ENCODE peak calls at places on chromosomes 5 and 9, in nine cellular contexts. C is fibroblast of mammary gland, E is dorsolateral prefrontal cortex, G is B cell, A is BJ, F is cardiac fibroblast, M is lower leg skin, W is heart right ventricle, Z is PC-3. D is an unnamed sample.

GRCh38 chr9:121463026-121463827 is 36.4 kb downstream of the GGTA1 start:
- DNase-seq in E (no peak), G (peak; percentile 31), W (peak; percentile 73), A (no peak), F (peak; percentile 50), Z (peak; percentile 29), M (no peak), C (peak; percentile 51), D (peak; percentile 57)

GRCh38 chr5:1669276-1670155 is 130.1 kb downstream of the MRPL36 start:
- DNase-seq in G (no peak), Z (no peak), A (no peak), E (no peak), W (no peak), C (no peak), F (no peak), M (peak; percentile 7), D (no peak)

GRCh38 chr5:113022661-113023060 is 46.1 kb downstream of the DCP2 start:
- DNase-seq in G (no peak), M (no peak), Z (peak; percentile 58), W (no peak), F (no peak), C (no peak), A (no peak), E (no peak), D (no peak)

GRCh38 chr5:134708301-134708700 is 30.0 kb upstream of the CAMLG start:
- DNase-seq in M (no peak), C (no peak), W (no peak), A (no peak), F (peak; percentile 43), G (no peak), Z (no peak), E (no peak), D (no peak)

GRCh38 chr9:105309531-105309931 is 65.1 kb downstream of the SLC44A1 start:
- DNase-seq in C (no peak), E (no peak), F (no peak), Z (no peak), A (no peak), G (no peak), W (no peak), M (no peak), D (no peak)

GRCh38 chr5:115423051-115423450 is 121.5 kb downstream of the FEM1C start:
- DNase-seq in F (no peak), Z (peak; percentile 66), W (no peak), E (no peak), G (no peak), C (peak; percentile 70), M (no peak), A (no peak), D (no peak)

GRCh38 chr5:158647264-158647663 is 452.5 kb downstream of the EBF1 start:
- DNase-seq in E (no peak), C (no peak), W (no peak), A (no peak), G (no peak), F (no peak), M (no peak), Z (no peak), D (no peak)

GRCh38 chr5:134392301-134392700 is 19.4 kb downstream of the CDKN2AIPNL start:
- DNase-seq in G (no peak), C (no peak), E (no peak), F (no peak), Z (peak; percentile 69), M (no peak), W (no peak), A (no peak), D (no peak)

GRCh38 chr9:105054488-105054887 is 126.5 kb upstream of the ABCA1 start:
- DNase-seq in M (no peak), G (no peak), E (no peak), Z (peak; percentile 68), C (peak; percentile 97), W (no peak), F (peak; percentile 71), A (peak; percentile 55), D (no peak)

GRCh38 chr9:83503881-83504280 is 34.3 kb downstream of the FRMD3 start:
- DNase-seq in F (no peak), A (no peak), E (no peak), W (no peak), G (no peak), C (no peak), Z (no peak), M (no peak), D (no peak)

GRCh38 chr9:87581513-87581912 is 83.8 kb downstream of the DAPK1 start:
- DNase-seq in M (no peak), A (peak; percentile 10), E (no peak), Z (no peak), W (no peak), G (no peak), F (peak; percentile 76), C (peak; percentile 77), D (no peak)

GRCh38 chr9:87578625-87579024 is 81.0 kb downstream of the DAPK1 start:
- DNase-seq in F (peak; percentile 36), A (no peak), M (no peak), Z (no peak), G (no peak), E (no peak), C (no peak), W (no peak), D (no peak)

GRCh38 chr9:87579761-87580626 is 82.3 kb downstream of the DAPK1 start:
- DNase-seq in Z (no peak), A (no peak), M (no peak), F (no peak), G (no peak), W (no peak), C (no peak), E (no peak), D (no peak)

GRCh38 chr9:87581949-87582637 is 84.4 kb downstream of the DAPK1 start:
- DNase-seq in C (no peak), A (no peak), Z (no peak), E (no peak), G (no peak), M (no peak), W (no peak), F (no peak), D (no peak)

DNA sequence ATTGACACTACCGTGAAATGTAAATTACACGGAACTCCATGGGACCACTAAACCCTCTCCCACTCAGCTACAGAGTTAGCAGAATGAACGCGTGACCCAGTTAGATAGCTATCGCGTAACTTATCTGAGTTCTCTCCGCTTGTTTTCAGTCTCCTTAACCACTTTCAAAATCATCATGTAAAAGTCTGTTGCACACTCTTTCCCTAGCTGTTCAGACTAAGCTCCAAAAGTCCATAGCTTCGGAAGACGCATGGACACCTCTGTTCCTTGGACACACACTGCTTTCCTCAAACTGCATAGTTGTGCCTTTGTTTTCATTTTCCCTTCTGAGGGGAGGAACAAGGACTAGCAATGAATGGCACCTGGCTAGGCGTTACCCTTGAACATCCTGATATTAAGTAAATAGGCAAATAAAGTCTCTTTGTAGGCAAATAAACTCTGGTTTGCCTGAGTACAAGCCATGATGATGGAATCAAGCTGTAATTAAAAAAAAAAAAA is 83.3 kb downstream of the DAPK1 start:
- DNase-seq in Z (no peak), G (no peak), E (no peak), A (no peak), F (no peak), W (no peak), C (no peak), M (no peak), D (no peak)
- TF ChIP-seq CTCF in Z (no peak), G (no peak), E (no peak), A (no peak), F (no peak), W (no peak), C (no peak), M (no peak), D (no peak)

GRCh38 chr9:128828719-128829452 is 708 bp downstream of the SPOUT1 start:
- DNase-seq in W (no peak), M (no peak), F (no peak), C (no peak), G (peak; percentile 25), E (no peak), A (no peak), Z (no peak), D (no peak)
- TF ChIP-seq CTCF in W (no peak), M (no peak), F (no peak), C (no peak), G (no peak), E (no peak), A (no peak), Z (no peak), D (no peak)

DNA sequence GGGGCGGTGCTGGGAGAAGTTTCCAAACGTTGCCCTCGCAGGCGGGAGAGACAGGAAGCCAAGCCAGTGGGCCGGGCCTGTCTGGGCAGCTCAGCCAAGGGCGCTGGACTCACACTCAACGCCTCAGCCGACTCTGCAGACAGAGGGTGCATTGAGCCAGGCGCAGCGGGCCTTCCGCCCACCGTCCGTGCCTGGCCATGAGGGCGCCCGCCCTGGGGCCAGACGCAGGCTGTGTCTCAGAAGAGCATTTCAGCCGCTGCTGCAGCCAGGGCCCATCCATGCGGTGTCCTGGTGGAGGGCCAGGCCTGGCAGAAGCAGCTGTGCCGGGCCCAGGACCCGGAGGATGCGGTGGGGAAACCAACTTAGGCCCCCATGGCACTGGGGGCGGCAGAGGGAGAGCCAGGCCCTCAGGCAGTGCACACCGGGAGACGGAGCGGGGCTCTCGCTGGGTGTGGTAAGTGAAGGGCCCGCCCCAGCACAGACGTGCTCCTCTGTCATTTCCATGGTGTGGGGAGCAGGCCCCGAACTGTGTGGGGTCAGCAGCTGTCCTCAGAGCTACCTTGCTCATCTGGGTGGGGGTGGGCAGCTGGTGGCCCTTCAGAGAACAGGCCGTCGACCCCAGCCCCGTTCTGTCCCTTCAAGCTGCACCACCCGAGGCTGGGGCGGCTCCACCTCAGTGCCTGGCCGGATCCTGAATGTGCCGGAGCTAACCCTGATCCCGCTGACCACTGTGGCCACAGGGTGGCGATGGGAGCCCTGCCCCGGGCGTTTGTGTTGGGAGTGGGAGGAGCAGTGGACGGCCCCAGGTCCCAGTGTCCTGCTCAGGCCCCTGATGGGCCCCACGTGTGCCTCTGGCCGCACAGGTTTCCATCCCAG is 18.0 kb downstream of the DNLZ start:
- DNase-seq in E (peak; percentile 87), A (no peak), F (peak; percentile 48), W (peak; percentile 66), M (no peak), Z (peak; percentile 57), C (peak; percentile 49), G (no peak), D (no peak)
- TF ChIP-seq CTCF in E (no peak), A (peak; percentile 71), F (peak; percentile 72), W (peak; percentile 61), M (no peak), Z (peak; percentile 51), C (peak; percentile 44), G (no peak), D (no peak)

DNA sequence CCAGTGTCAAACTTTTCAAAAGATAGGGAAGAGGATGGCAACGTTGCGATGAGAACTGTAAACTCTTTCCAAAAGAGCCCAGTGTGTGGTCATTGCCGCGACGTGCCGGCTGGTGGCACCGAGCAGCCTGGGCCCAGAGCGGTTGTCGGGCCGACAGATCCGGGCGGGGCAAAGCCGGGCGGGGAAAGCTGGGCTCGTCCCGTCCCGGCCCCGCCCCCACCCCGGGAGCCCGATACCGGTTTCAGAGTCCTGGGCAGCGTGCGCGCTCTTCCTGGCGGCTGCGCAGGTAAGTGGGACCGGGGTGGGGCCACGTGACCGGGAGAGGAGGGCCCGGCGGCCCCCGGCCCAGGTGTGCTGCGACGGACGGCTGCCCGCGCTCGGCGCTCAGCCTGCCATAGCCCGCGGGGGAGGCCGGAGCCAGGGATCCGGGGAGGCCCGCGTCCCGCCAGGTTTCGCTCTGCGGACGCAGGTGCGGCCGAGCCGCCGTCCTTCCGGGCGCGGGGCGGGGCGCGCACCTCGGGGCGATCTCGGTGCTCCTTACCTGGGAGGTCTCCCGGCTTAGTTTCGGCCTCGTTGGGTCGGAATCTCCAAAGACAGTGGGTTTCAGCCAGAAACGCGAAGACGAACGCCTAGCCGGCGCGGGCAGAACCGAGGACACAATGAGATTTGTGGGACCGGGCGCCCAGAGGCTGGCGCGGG is at the start of gene MARVELD2:
- DNase-seq in A (no peak), F (peak; percentile 50), W (peak; percentile 49), G (peak; percentile 76), Z (peak; percentile 90), M (peak; percentile 63), E (peak; percentile 42), C (no peak), D (peak; percentile 73)
- TF ChIP-seq CTCF in A (peak; percentile 52), F (no peak), W (peak; percentile 42), G (no peak), Z (peak; percentile 55), M (no peak), E (no peak), C (no peak), D (no peak)

D was measured in mesothelial cell of epicardium.